ENCODE peak calls at places on chromosomes 3 and 15, in five cellular contexts. U, P, D, H and O are unnamed samples.

GRCh38 chr15:36831125-36831914 is 251.9 kb downstream of the CDIN1 start:
- DNase-seq in U (no peak), P (peak), D (peak), H (no peak), O (peak)

GRCh38 chr3:175392653-175393052 is 533.5 kb downstream of the NAALADL2 start:
- DNase-seq in U (no peak), P (peak), D (no peak), H (no peak), O (no peak)

GRCh38 chr15:59632714-59633113 is 21.1 kb downstream of the GCNT3 start:
- DNase-seq in U (no peak), P (peak), D (no peak), H (no peak), O (no peak)

GRCh38 chr15:29920515-29920914 is 98.2 kb upstream of the TJP1 start:
- DNase-seq in U (no peak), P (no peak), D (no peak), H (no peak), O (no peak)

GRCh38 chr3:197125601-197126000 is 96.0 kb upstream of the MELTF start:
- DNase-seq in U (no peak), P (peak), D (no peak), H (no peak), O (no peak)

GRCh38 chr15:61069369-61070075 is 159.6 kb downstream of the RORA start:
- DNase-seq in U (no peak), P (no peak), D (no peak), H (no peak), O (no peak)

GRCh38 chr3:55147856-55148720 is 220.2 kb upstream of the LRTM1 start:
- DNase-seq in U (no peak), P (no peak), D (no peak), H (no peak), O (no peak)

GRCh38 chr3:122793568-122794416 is at the start of gene HSPBAP1:
- DNase-seq in U (peak), P (peak), D (peak), H (peak), O (peak)

GRCh38 chr3:64351713-64352595 is 126.7 kb upstream of the PRICKLE2 start:
- DNase-seq in U (no peak), P (peak), D (no peak), H (no peak), O (no peak)

GRCh38 chr3:36455406-36455805 is 75.1 kb downstream of the STAC start:
- DNase-seq in U (no peak), P (no peak), D (no peak), H (no peak), O (no peak)

GRCh38 chr3:53236112-53236841 is 19.5 kb downstream of the TKT start:
- DNase-seq in U (no peak), P (peak), D (no peak), H (no peak), O (no peak)

GRCh38 chr3:173289072-173289471 is 108.5 kb upstream of the NLGN1 start:
- DNase-seq in U (no peak), P (no peak), D (no peak), H (no peak), O (no peak)

GRCh38 chr3:25542571-25543039 is 114.5 kb downstream of the RARB start:
- DNase-seq in U (no peak), P (peak), D (no peak), H (no peak), O (no peak)

GRCh38 chr3:141233457-141234161 is 2.0 kb downstream of the PXYLP1 start:
- DNase-seq in U (no peak), P (no peak), D (no peak), H (no peak), O (no peak)

GRCh38 chr3:71056327-71056726 is 527.2 kb downstream of the FOXP1 start:
- DNase-seq in U (no peak), P (peak), D (no peak), H (no peak), O (no peak)

GRCh38 chr3:129827765-129828164 is 65.7 kb downstream of the TMCC1 start:
- DNase-seq in U (peak), P (no peak), D (peak), H (peak), O (peak)

GRCh38 chr15:96234109-96234892 is 96.2 kb upstream of the NR2F2 start:
- DNase-seq in U (no peak), P (peak), D (no peak), H (no peak), O (no peak)

GRCh38 chr3:126288314-126288713 is 68.9 kb downstream of the KLF15 start:
- DNase-seq in U (no peak), P (no peak), D (no peak), H (no peak), O (no peak)

GRCh38 chr3:83317605-83318004 is 1556.2 kb upstream of the GBE1 start:
- DNase-seq in U (no peak), P (no peak), D (no peak), H (no peak), O (no peak)

GRCh38 chr3:16529264-16529663 is 15.8 kb upstream of the RFTN1 start:
- DNase-seq in U (no peak), P (no peak), D (no peak), H (no peak), O (no peak)

GRCh38 chr3:183085634-183086390 is 13.5 kb downstream of the MCCC1 start:
- DNase-seq in U (peak), P (peak), D (no peak), H (no peak), O (no peak)

GRCh38 chr15:33871911-33872760 is 96.2 kb upstream of the CHRM5 start:
- DNase-seq in U (no peak), P (peak), D (no peak), H (no peak), O (no peak)

GRCh38 chr3:96619475-96619874 is 194.9 kb upstream of the EPHA6 start:
- DNase-seq in U (no peak), P (no peak), D (no peak), H (no peak), O (no peak)

GRCh38 chr3:148866261-148866660 is 1.2 kb downstream of the CPA3 start:
- DNase-seq in U (no peak), P (peak), D (no peak), H (no peak), O (no peak)

GRCh38 chr3:150945226-150945625 is 27.3 kb downstream of the CLRN1 start:
- DNase-seq in U (no peak), P (peak), D (no peak), H (no peak), O (no peak)

GRCh38 chr3:61894988-61895935 is 333.9 kb downstream of the PTPRG start:
- DNase-seq in U (no peak), P (peak), D (peak), H (peak), O (peak)

GRCh38 chr15:80636675-80637074 is 58.4 kb upstream of the ABHD17C start:
- DNase-seq in U (no peak), P (no peak), D (no peak), H (no peak), O (no peak)

GRCh38 chr3:10496121-10496863 is 9.1 kb downstream of the ATP2B2 start:
- DNase-seq in U (no peak), P (no peak), D (no peak), H (no peak), O (no peak)

GRCh38 chr3:48532974-48533337 is 23.6 kb downstream of the PFKFB4 start:
- DNase-seq in U (no peak), P (no peak), D (no peak), H (no peak), O (no peak)

GRCh38 chr3:172258616-172259015 is 189.6 kb downstream of the GHSR start:
- DNase-seq in U (no peak), P (no peak), D (no peak), H (no peak), O (no peak)

GRCh38 chr3:47491777-47492176 is 16.0 kb upstream of the SCAP start:
- DNase-seq in U (no peak), P (no peak), D (no peak), H (no peak), O (no peak)

GRCh38 chr3:101836907-101837598 is 12.3 kb upstream of the NFKBIZ start:
- DNase-seq in U (no peak), P (peak), D (no peak), H (no peak), O (no peak)

GRCh38 chr3:169260296-169260695 is 403.2 kb downstream of the MECOM start:
- DNase-seq in U (no peak), P (no peak), D (no peak), H (no peak), O (no peak)

GRCh38 chr3:14393440-14394111 is 8.8 kb upstream of the SLC6A6 start:
- DNase-seq in U (no peak), P (no peak), D (no peak), H (no peak), O (no peak)

GRCh38 chr3:99376926-99377325 is 261.5 kb upstream of the COL8A1 start:
- DNase-seq in U (no peak), P (no peak), D (no peak), H (no peak), O (no peak)